ENCODE peak calls at places on chromosomes 16 and 17, in seven cellular contexts. I is adrenal gland, Z is uterus, E is A549, J is HepG2, N is upper lobe of left lung, X is tibial nerve. L is an unnamed sample.
A peak's percentile ranks its signal among the peaks of the same experiment; 100 is the strongest.

GRCh38 chr16:526181-527014 is 1.1 kb upstream of the CAPN15 start:
- DNase-seq in I (peak; percentile 76), Z (no peak), E (no peak), J (no peak), N (no peak), X (no peak), L (peak; percentile 72)

GRCh38 chr16:715448-716249 is 731 bp downstream of the METRN start:
- DNase-seq in I (no peak), Z (no peak), E (peak; percentile 61), J (no peak), N (peak; percentile 89), X (no peak), L (peak; percentile 35)

GRCh38 chr17:27985736-27986394 is 56.6 kb upstream of the NLK start:
- DNase-seq in I (no peak), Z (no peak), E (no peak), J (no peak), N (no peak), X (no peak), L (no peak)

GRCh38 chr16:66714659-66715307 is 18.2 kb upstream of the CMTM4 start:
- DNase-seq in I (no peak), Z (no peak), E (no peak), J (no peak), N (no peak), X (no peak), L (no peak)

GRCh38 chr16:12191102-12191501 is 214.6 kb downstream of the SNX29 start:
- DNase-seq in I (no peak), Z (no peak), E (no peak), J (no peak), N (no peak), X (no peak), L (no peak)

GRCh38 chr17:64491034-64491860 is 5.6 kb downstream of the POLG2 start:
- DNase-seq in I (no peak), Z (no peak), E (peak; percentile 70), J (peak; percentile 57), N (no peak), X (no peak), L (no peak)

GRCh38 chr17:4594406-4595349 is 10.3 kb downstream of the SMTNL2 start:
- DNase-seq in I (peak; percentile 25), Z (no peak), E (no peak), J (no peak), N (peak; percentile 87), X (no peak), L (peak; percentile 13)

GRCh38 chr17:20121359-20122235 is 112.4 kb downstream of the SPECC1 start:
- DNase-seq in I (peak; percentile 67), Z (peak; percentile 58), E (peak; percentile 68), J (peak; percentile 50), N (no peak), X (peak; percentile 26), L (peak; percentile 65)

GRCh38 chr16:72021043-72021442 is 12.5 kb downstream of the DHODH start:
- DNase-seq in I (no peak), Z (no peak), E (no peak), J (no peak), N (peak; percentile 62), X (no peak), L (no peak)

GRCh38 chr17:28612936-28613872 is 781 bp downstream of the RSKR start:
- DNase-seq in I (no peak), Z (peak; percentile 26), E (peak; percentile 39), J (peak; percentile 52), N (no peak), X (no peak), L (peak; percentile 48)

GRCh38 chr17:80983545-80983944 is 8.1 kb upstream of the CHMP6 start:
- DNase-seq in I (no peak), Z (no peak), E (no peak), J (no peak), N (no peak), X (no peak), L (no peak)

GRCh38 chr17:28509784-28510183 is 3.6 kb downstream of the FOXN1 start:
- DNase-seq in I (no peak), Z (no peak), E (no peak), J (no peak), N (no peak), X (no peak), L (no peak)

GRCh38 chr17:48549909-48550308 is 5.0 kb upstream of the HOXB2 start:
- DNase-seq in I (no peak), Z (no peak), E (no peak), J (no peak), N (no peak), X (no peak), L (no peak)

GRCh38 chr16:24609740-24610420 is 70.5 kb downstream of the RBBP6 start:
- DNase-seq in I (peak; percentile 76), Z (peak; percentile 60), E (no peak), J (peak; percentile 24), N (no peak), X (peak; percentile 42), L (peak; percentile 67)

GRCh38 chr17:44257815-44258750 is 9.9 kb downstream of the SLC4A1 start:
- DNase-seq in I (no peak), Z (no peak), E (no peak), J (no peak), N (no peak), X (no peak), L (peak; percentile 22)

GRCh38 chr16:11045846-11046245 is 101.5 kb downstream of the CLEC16A start:
- DNase-seq in I (no peak), Z (no peak), E (no peak), J (no peak), N (no peak), X (no peak), L (no peak)

GRCh38 chr17:16989230-16989952 is 17.5 kb upstream of the TNFRSF13B start:
- DNase-seq in I (no peak), Z (no peak), E (no peak), J (no peak), N (no peak), X (no peak), L (no peak)

GRCh38 chr16:56684926-56685590 is 2.8 kb downstream of the MT1X start:
- DNase-seq in I (no peak), Z (no peak), E (no peak), J (no peak), N (no peak), X (no peak), L (peak; percentile 72)
- H3K27ac ChIP-seq in I (no peak overlapping the region), Z (no peak overlapping the region), E (no peak overlapping the region), J (no peak overlapping the region), N (no peak overlapping the region), X (no peak overlapping the region), L (peak overlapping the region; percentile 94)

DNA sequence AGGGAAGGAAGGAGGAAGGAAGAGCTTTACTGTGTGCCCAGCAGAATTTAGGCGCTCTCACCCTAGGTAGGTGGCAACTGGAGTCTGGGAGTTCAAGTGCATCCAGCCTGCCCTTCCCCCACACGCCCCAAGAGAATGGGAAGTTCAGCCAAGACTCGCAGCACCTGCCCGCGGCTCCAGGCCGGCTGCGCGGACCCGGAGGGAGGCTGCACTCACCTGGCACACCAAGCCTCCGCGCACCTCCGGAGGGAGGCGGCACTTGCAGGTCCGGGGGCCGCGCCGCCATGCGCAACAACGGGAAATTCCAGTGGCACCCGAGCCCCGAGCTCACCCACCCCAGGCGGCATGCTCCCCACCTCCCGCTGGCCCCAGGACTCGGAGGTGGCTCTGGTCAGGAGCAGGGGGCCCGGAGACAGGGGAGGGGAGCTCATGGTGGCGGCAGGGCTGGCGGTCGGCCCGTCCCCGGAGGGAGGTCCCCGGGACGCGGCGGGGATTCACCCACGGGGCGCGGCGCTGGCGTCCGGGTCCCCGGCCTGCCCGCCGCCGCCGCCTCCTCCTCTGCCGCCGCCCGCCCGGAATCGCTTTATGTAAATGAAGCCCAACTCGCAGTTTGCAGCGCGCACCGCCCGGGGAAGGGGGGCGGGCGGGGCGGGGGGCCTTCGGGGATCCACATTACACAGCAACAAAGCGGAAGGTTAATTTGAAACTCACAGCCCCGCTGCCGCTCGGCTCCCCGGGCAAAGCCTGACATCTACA is at the start of gene ZFHX3:
- DNase-seq in I (peak; percentile 82), Z (peak; percentile 67), E (peak; percentile 73), J (peak; percentile 76), N (peak; percentile 94), X (peak; percentile 63), L (peak; percentile 92)
- TF ChIP-seq POLR2A in I (peak; percentile 66), Z (peak; percentile 42), E (no peak), J (peak; percentile 21), N (peak; percentile 4), X (no peak), L (no peak)

DNA sequence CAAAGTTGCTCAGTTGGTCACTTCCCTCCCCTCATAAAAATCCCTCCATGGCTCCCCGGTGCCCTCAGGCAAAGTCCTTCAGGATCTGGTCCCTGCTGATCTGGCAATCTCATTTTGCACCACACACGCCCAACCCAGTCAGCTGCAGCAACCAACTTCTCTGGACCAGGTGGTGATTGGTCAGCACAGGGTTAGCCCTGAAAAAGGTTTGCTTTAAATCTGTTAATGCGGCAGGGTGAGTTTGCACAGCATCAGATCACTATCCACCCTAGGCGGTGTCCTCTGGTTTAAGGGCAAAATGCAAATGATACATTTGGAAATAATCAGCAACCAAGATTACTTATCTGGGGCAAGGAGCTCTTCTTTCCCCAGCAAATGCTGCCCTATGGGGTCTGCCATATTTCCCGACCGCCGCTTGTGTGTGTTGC is 42.9 kb upstream of the TNRC6C start:
- DNase-seq in I (no peak), Z (no peak), E (no peak), J (no peak), N (no peak), X (no peak), L (no peak)
- H3K27ac ChIP-seq in I (no peak overlapping the region), Z (no peak overlapping the region), E (no peak overlapping the region), J (no peak overlapping the region), N (no peak overlapping the region), X (no peak overlapping the region), L (no peak overlapping the region)

GRCh38 chr17:79135011-79135410 is 60.4 kb downstream of the ENGASE start:
- DNase-seq in I (no peak), Z (no peak), E (no peak), J (no peak), N (peak; percentile 60), X (no peak), L (no peak)

GRCh38 chr17:79137015-79137770 is 62.6 kb downstream of the ENGASE start:
- DNase-seq in I (no peak), Z (no peak), E (no peak), J (no peak), N (peak; percentile 67), X (no peak), L (no peak)

GRCh38 chr17:79133986-79134385 is 59.4 kb downstream of the ENGASE start:
- DNase-seq in I (no peak), Z (no peak), E (no peak), J (no peak), N (peak; percentile 32), X (no peak), L (no peak)

GRCh38 chr17:79136596-79136995 is 62.0 kb downstream of the ENGASE start:
- DNase-seq in I (no peak), Z (no peak), E (no peak), J (no peak), N (peak; percentile 42), X (no peak), L (no peak)

DNA sequence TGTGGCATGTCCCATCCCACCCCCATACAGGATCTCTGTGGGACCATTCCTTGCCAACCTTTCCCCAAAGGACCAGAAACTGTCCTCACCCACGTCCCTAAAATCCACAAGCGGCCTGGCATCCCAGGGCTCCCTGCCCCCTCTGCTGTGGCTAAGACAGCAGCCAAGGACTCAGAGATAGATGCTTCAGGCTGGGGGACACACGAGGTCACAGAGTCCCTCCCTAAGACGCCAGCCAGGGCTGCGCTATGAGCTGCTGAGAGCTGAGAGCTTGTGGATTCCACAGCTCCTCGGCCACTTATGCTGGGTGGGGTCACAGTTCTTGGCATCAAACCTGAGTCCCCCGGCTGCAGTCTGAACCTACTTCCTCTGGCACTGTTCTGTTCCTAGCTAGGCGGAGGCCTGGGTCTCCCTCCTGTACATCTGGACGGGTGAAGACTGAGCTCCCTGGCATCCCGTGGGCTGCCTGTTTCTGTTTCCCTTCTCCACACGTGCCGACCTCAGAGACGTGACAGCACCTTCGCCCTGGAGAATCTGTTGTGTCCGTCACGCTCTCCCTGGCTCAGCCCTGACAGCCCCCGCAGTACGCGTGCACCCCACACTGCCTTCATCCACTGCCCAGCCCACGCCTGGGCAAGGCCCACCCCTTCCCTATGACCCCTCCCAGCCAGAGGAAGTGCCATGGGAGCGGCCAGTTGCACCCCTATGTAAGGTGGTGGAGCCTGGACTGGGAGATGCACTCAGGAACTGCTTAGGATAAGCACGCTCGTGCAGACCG is 61.2 kb downstream of the ENGASE start:
- DNase-seq in I (no peak), Z (no peak), E (no peak), J (no peak), N (no peak), X (no peak), L (no peak)
- TF ChIP-seq POLR2A in I (no peak), Z (no peak), E (no peak), J (no peak), N (no peak), X (no peak), L (no peak)

L was measured in thyroid gland.